ENCODE peak calls at places on chromosomes 5 and 9, in six cellular contexts. One of them, this sample, is unnamed.
A peak's percentile ranks its signal among the peaks of the same experiment; 100 is the strongest.

GRCh38 chr9:77455312-77455927 is 192.7 kb downstream of the GNA14 start:
- DNase-seq in foreskin fibroblast: no peak
- DNase-seq in Peyer's patch: peak; percentile 78
- DNase-seq in lung: no peak
- DNase-seq in naive thymus-derived CD4-positive, alpha-beta T cell: no peak
- DNase-seq in left ventricle myocardium inferior: no peak
- DNase-seq in this sample: no peak

GRCh38 chr9:7777776-7778175 is 21.8 kb downstream of the DMAC1 start:
- DNase-seq in foreskin fibroblast: peak; percentile 23
- DNase-seq in left ventricle myocardium inferior: no peak
- DNase-seq in naive thymus-derived CD4-positive, alpha-beta T cell: no peak
- DNase-seq in Peyer's patch: no peak
- DNase-seq in lung: no peak
- DNase-seq in this sample: no peak

GRCh38 chr5:145711417-145711816 is 123.7 kb downstream of the PRELID2 start:
- DNase-seq in naive thymus-derived CD4-positive, alpha-beta T cell: no peak
- DNase-seq in lung: no peak
- DNase-seq in left ventricle myocardium inferior: no peak
- DNase-seq in Peyer's patch: no peak
- DNase-seq in foreskin fibroblast: no peak
- DNase-seq in this sample: no peak

GRCh38 chr5:14742427-14743010 is 78.0 kb downstream of the OTULIN start:
- DNase-seq in Peyer's patch: no peak
- DNase-seq in lung: no peak
- DNase-seq in naive thymus-derived CD4-positive, alpha-beta T cell: no peak
- DNase-seq in foreskin fibroblast: no peak
- DNase-seq in left ventricle myocardium inferior: no peak
- DNase-seq in this sample: no peak

GRCh38 chr5:67287795-67288194 is 91.2 kb upstream of the CD180 start:
- DNase-seq in lung: no peak
- DNase-seq in foreskin fibroblast: peak; percentile 75
- DNase-seq in Peyer's patch: no peak
- DNase-seq in naive thymus-derived CD4-positive, alpha-beta T cell: no peak
- DNase-seq in left ventricle myocardium inferior: no peak
- DNase-seq in this sample: peak; percentile 72

GRCh38 chr9:68975644-68976043 is 38.3 kb downstream of the PRKACG start:
- DNase-seq in naive thymus-derived CD4-positive, alpha-beta T cell: no peak
- DNase-seq in Peyer's patch: no peak
- DNase-seq in foreskin fibroblast: no peak
- DNase-seq in lung: no peak
- DNase-seq in left ventricle myocardium inferior: no peak
- DNase-seq in this sample: no peak

GRCh38 chr9:87464110-87464991 is 33.3 kb upstream of the DAPK1 start:
- DNase-seq in foreskin fibroblast: no peak
- DNase-seq in lung: no peak
- DNase-seq in left ventricle myocardium inferior: no peak
- DNase-seq in Peyer's patch: no peak
- DNase-seq in naive thymus-derived CD4-positive, alpha-beta T cell: no peak
- DNase-seq in this sample: peak; percentile 38

GRCh38 chr9:120711354-120711753 is 2.9 kb downstream of the MEGF9 start:
- DNase-seq in naive thymus-derived CD4-positive, alpha-beta T cell: no peak
- DNase-seq in lung: no peak
- DNase-seq in left ventricle myocardium inferior: no peak
- DNase-seq in foreskin fibroblast: no peak
- DNase-seq in Peyer's patch: no peak
- DNase-seq in this sample: no peak

GRCh38 chr9:34124103-34124502 is 2.4 kb downstream of the DCAF12 start:
- DNase-seq in Peyer's patch: no peak
- DNase-seq in lung: no peak
- DNase-seq in left ventricle myocardium inferior: no peak
- DNase-seq in naive thymus-derived CD4-positive, alpha-beta T cell: no peak
- DNase-seq in foreskin fibroblast: no peak
- DNase-seq in this sample: no peak

GRCh38 chr5:55231029-55231475 is 2.4 kb downstream of the CCNO start:
- DNase-seq in left ventricle myocardium inferior: no peak
- DNase-seq in foreskin fibroblast: no peak
- DNase-seq in Peyer's patch: no peak
- DNase-seq in lung: no peak
- DNase-seq in naive thymus-derived CD4-positive, alpha-beta T cell: no peak
- DNase-seq in this sample: peak; percentile 11

GRCh38 chr5:55230086-55230629 is 3.0 kb upstream of the MCIDAS start:
- DNase-seq in foreskin fibroblast: no peak
- DNase-seq in lung: no peak
- DNase-seq in Peyer's patch: no peak
- DNase-seq in naive thymus-derived CD4-positive, alpha-beta T cell: no peak
- DNase-seq in left ventricle myocardium inferior: no peak
- DNase-seq in this sample: no peak

GRCh38 chr5:55232194-55232984 is 1.0 kb downstream of the CCNO start:
- DNase-seq in naive thymus-derived CD4-positive, alpha-beta T cell: no peak
- DNase-seq in left ventricle myocardium inferior: peak; percentile 16
- DNase-seq in lung: no peak
- DNase-seq in Peyer's patch: peak; percentile 53
- DNase-seq in foreskin fibroblast: peak; percentile 47
- DNase-seq in this sample: no peak

GRCh38 chr5:55232985-55233928 is at the start of gene CCNO:
- DNase-seq in naive thymus-derived CD4-positive, alpha-beta T cell: no peak
- DNase-seq in left ventricle myocardium inferior: peak; percentile 50
- DNase-seq in foreskin fibroblast: peak; percentile 86
- DNase-seq in Peyer's patch: peak; percentile 76
- DNase-seq in lung: peak; percentile 61
- DNase-seq in this sample: peak; percentile 61

DNA sequence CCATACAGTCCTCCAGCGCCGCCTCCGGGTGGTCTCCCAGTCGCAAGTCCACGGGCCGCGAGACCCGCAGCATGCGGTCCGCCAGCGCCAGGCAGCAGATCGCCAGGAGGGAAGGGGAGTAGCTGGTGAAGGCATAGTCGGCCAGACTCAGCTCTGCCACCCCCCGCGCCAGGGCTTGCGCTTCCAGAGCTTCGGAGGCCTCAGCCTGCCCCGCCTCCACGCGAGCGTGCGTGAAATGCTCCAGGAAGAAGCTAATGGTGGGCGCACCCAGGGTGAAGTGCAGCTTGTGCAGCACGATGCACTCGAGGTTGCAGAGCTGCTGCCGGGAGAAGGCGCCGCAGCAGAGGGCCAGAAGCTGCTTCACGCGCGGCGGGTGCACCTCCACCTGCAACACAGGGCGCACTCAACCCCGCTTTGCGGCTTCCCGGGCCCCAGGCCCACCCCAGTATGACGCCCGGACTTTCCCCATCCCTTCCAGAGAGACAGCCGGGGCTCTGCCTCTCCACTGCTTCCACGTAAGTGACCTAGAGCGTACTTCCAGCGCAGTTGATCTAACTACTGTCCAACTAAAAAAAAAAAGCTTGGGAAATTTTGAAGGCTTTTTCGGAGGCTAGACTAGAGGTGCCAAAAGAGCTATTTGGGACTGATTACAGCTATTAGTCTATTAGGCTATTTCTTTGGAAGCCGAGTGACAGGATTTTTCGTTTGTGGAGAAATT is 1.8 kb downstream of the CCNO start:
- DNase-seq in Peyer's patch: no peak
- DNase-seq in left ventricle myocardium inferior: no peak
- DNase-seq in naive thymus-derived CD4-positive, alpha-beta T cell: no peak
- DNase-seq in foreskin fibroblast: peak; percentile 58
- DNase-seq in lung: no peak
- DNase-seq in this sample: no peak
- H3K4me3 ChIP-seq in Peyer's patch: no peak overlapping the region
- H3K4me3 ChIP-seq in left ventricle myocardium inferior: peak overlapping the region; percentile 73
- H3K4me3 ChIP-seq in naive thymus-derived CD4-positive, alpha-beta T cell: peak overlapping the region; percentile 59
- H3K4me3 ChIP-seq in foreskin fibroblast: peak overlapping the region; percentile 11
- H3K4me3 ChIP-seq in lung: no peak overlapping the region
- H3K4me3 ChIP-seq in this sample: peak overlapping the region; percentile 27

GRCh38 chr9:38227061-38227540 is 158.1 kb upstream of the SHB start:
- DNase-seq in Peyer's patch: peak; percentile 56
- DNase-seq in foreskin fibroblast: peak; percentile 45
- DNase-seq in left ventricle myocardium inferior: no peak
- DNase-seq in naive thymus-derived CD4-positive, alpha-beta T cell: peak; percentile 76
- DNase-seq in lung: peak; percentile 72
- DNase-seq in this sample: peak; percentile 53
- H3K4me3 ChIP-seq in Peyer's patch: no peak overlapping the region
- H3K4me3 ChIP-seq in foreskin fibroblast: no peak overlapping the region
- H3K4me3 ChIP-seq in left ventricle myocardium inferior: no peak overlapping the region
- H3K4me3 ChIP-seq in naive thymus-derived CD4-positive, alpha-beta T cell: peak overlapping the region; percentile 49
- H3K4me3 ChIP-seq in lung: no peak overlapping the region
- H3K4me3 ChIP-seq in this sample: no peak overlapping the region

DNA sequence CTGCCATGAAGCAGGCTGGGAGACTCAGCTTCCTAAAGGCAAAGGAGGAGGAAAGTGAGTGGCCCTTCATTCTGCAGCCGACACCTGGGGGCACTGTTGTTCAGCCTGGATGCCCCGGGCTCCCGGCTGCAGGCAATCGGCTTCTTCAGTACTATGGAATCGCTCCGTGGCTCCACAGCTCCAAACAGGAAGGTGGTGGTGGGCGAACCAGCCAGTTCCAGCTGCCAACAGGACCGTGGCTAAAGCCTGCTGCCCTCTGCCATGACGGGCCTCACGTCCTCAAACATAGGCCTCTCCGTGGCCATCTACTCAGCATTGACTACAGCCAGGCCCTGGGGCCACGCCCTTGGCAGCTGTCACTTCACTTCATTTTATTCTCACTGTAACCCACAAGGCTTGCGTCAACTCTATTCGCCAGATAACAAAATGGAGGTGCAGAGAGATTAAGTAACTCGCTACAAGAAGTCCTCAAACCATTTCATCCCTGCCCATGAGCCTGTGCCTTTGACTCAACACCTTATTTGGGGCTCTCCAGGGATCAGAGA is 38.1 kb downstream of the PAX5 start:
- DNase-seq in foreskin fibroblast: peak; percentile 65
- DNase-seq in lung: no peak
- DNase-seq in left ventricle myocardium inferior: peak; percentile 20
- DNase-seq in Peyer's patch: peak; percentile 85
- DNase-seq in naive thymus-derived CD4-positive, alpha-beta T cell: peak; percentile 57
- DNase-seq in this sample: peak; percentile 35
- H3K4me3 ChIP-seq in foreskin fibroblast: no peak overlapping the region
- H3K4me3 ChIP-seq in lung: no peak overlapping the region
- H3K4me3 ChIP-seq in left ventricle myocardium inferior: peak overlapping the region; percentile 35
- H3K4me3 ChIP-seq in Peyer's patch: no peak overlapping the region
- H3K4me3 ChIP-seq in naive thymus-derived CD4-positive, alpha-beta T cell: no peak overlapping the region
- H3K4me3 ChIP-seq in this sample: no peak overlapping the region

DNA sequence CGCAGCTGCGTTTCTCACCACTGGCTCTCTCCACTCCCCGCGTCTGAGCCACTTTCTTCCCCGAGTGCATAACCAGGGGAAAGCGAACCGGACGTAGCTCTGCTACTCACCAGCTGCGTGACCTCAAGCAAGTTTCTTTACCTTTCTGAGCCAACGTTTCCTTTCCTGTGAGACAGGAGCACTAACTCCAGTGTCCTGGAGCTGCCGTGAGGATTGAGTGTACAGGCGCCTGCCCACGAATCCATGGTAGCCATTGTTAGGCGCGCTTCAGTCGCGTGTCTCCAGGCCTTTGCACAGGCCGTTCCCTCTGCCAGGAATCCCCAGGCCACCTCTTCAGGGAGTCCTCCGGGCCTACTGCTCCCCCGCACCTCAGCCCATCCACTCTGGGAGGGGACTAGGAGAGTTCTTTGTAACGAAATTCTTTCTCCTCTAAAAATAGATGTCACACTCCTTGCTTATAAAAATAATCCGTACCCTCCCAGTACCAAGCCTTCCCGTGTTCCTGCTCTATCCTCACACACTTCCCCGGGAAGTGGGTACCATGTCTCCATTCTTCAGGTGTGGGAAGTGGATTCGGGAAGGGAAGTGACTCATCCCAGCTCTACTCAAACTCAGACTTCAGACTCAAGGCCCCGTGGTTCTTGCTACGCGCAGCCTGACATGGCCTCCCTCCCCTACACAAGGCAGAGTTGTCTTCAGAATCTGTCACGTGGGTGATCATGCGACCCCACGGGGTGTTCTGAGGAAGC is 16.2 kb upstream of the CRB2 start:
- DNase-seq in naive thymus-derived CD4-positive, alpha-beta T cell: no peak
- DNase-seq in Peyer's patch: peak; percentile 71
- DNase-seq in lung: no peak
- DNase-seq in left ventricle myocardium inferior: no peak
- DNase-seq in foreskin fibroblast: no peak
- DNase-seq in this sample: no peak
- H3K4me3 ChIP-seq in naive thymus-derived CD4-positive, alpha-beta T cell: peak overlapping the region; percentile 64
- H3K4me3 ChIP-seq in Peyer's patch: peak overlapping the region; percentile 26
- H3K4me3 ChIP-seq in lung: no peak overlapping the region
- H3K4me3 ChIP-seq in left ventricle myocardium inferior: peak overlapping the region; percentile 65
- H3K4me3 ChIP-seq in foreskin fibroblast: no peak overlapping the region
- H3K4me3 ChIP-seq in this sample: no peak overlapping the region

GRCh38 chr5:177508837-177509236 is 789 bp downstream of the DOK3 start:
- DNase-seq in foreskin fibroblast: no peak
- DNase-seq in lung: no peak
- DNase-seq in naive thymus-derived CD4-positive, alpha-beta T cell: no peak
- DNase-seq in Peyer's patch: peak; percentile 60
- DNase-seq in left ventricle myocardium inferior: no peak
- DNase-seq in this sample: no peak
- H3K4me3 ChIP-seq in foreskin fibroblast: no peak overlapping the region
- H3K4me3 ChIP-seq in lung: peak overlapping the region; percentile 2
- H3K4me3 ChIP-seq in naive thymus-derived CD4-positive, alpha-beta T cell: no peak overlapping the region
- H3K4me3 ChIP-seq in Peyer's patch: peak overlapping the region; percentile 47
- H3K4me3 ChIP-seq in left ventricle myocardium inferior: peak overlapping the region; percentile 54
- H3K4me3 ChIP-seq in this sample: no peak overlapping the region

DNA sequence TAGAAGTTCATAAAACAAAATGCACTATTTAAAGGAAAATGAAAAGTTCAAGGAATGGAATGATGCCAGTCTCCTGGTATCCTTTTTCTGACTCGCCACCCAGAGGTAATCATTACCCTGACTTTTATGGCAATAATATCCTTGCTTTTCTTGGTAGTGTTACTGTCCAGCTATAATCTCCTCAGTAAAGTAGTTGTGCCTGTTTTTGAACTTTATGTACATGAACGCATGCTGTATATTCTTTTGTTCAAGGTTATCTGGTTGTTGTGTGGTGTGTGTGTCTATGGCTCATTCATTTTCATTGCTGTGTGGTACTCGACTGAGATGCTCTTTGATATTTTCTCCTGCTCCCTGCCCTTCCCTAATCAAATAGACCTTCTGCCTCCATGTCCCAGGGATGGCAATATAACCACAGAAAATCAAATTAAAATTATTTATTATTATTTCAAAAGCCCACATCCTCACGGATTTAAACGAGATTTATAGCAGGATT is 29.2 kb upstream of the FBP1 start:
- DNase-seq in foreskin fibroblast: no peak
- DNase-seq in Peyer's patch: no peak
- DNase-seq in left ventricle myocardium inferior: no peak
- DNase-seq in lung: no peak
- DNase-seq in naive thymus-derived CD4-positive, alpha-beta T cell: no peak
- DNase-seq in this sample: no peak
- H3K4me3 ChIP-seq in foreskin fibroblast: no peak overlapping the region
- H3K4me3 ChIP-seq in Peyer's patch: no peak overlapping the region
- H3K4me3 ChIP-seq in left ventricle myocardium inferior: no peak overlapping the region
- H3K4me3 ChIP-seq in lung: no peak overlapping the region
- H3K4me3 ChIP-seq in naive thymus-derived CD4-positive, alpha-beta T cell: no peak overlapping the region
- H3K4me3 ChIP-seq in this sample: no peak overlapping the region